ENCODE peak calls at places on chromosomes 1 and 21, in six cellular contexts. K, U, M, W, J and O are unnamed samples.

GRCh38 chr21:43665879-43666278 is 6.5 kb downstream of the RRP1B start:
- DNase-seq in K (no peak), U (no peak), M (no peak), W (no peak), J (peak; percentile 62), O (no peak)

GRCh38 chr1:174584071-174584470 is 136.3 kb downstream of the GPR52 start:
- DNase-seq in K (no peak), U (peak; percentile 47), M (no peak), W (no peak), J (no peak), O (no peak)

GRCh38 chr1:36358514-36359084 is 27.1 kb downstream of the STK40 start:
- DNase-seq in K (no peak), U (no peak), M (no peak), W (no peak), J (no peak), O (no peak)

GRCh38 chr1:6205849-6206845 is at the start of gene RNF207:
- DNase-seq in K (no peak), U (peak; percentile 79), M (peak; percentile 67), W (peak; percentile 76), J (no peak), O (peak; percentile 26)

GRCh38 chr1:23799570-23800395 is 771 bp downstream of the GALE start:
- DNase-seq in K (no peak), U (peak; percentile 90), M (peak; percentile 34), W (peak; percentile 94), J (no peak), O (peak; percentile 51)

GRCh38 chr1:156885904-156886355 is 7.6 kb upstream of the PEAR1 start:
- DNase-seq in K (no peak), U (no peak), M (no peak), W (no peak), J (peak; percentile 93), O (no peak)

GRCh38 chr1:221824025-221824424 is 82.1 kb upstream of the DUSP10 start:
- DNase-seq in K (no peak), U (peak; percentile 86), M (peak; percentile 80), W (no peak), J (no peak), O (no peak)

GRCh38 chr1:208086116-208086515 is 158.1 kb downstream of the PLXNA2 start:
- DNase-seq in K (no peak), U (peak; percentile 91), M (peak; percentile 56), W (no peak), J (peak; percentile 19), O (no peak)

GRCh38 chr1:205286335-205286950 is 35.1 kb downstream of the NUAK2 start:
- DNase-seq in K (no peak), U (peak; percentile 46), M (no peak), W (no peak), J (no peak), O (peak; percentile 73)

GRCh38 chr1:50633465-50633864 is 210.2 kb upstream of the DMRTA2 start:
- DNase-seq in K (no peak), U (no peak), M (no peak), W (no peak), J (peak; percentile 41), O (no peak)

GRCh38 chr1:77290576-77290975 is 8.8 kb downstream of the AK5 start:
- DNase-seq in K (no peak), U (no peak), M (no peak), W (no peak), J (no peak), O (no peak)

GRCh38 chr1:21702780-21703179 is 33.6 kb upstream of the RAP1GAP start:
- DNase-seq in K (no peak), U (no peak), M (peak; percentile 19), W (no peak), J (no peak), O (no peak)

GRCh38 chr1:150567717-150568561 is 11.5 kb downstream of the MCL1 start:
- DNase-seq in K (peak; percentile 95), U (peak; percentile 99), M (peak; percentile 97), W (peak; percentile 97), J (peak; percentile 92), O (no peak)

GRCh38 chr1:227190321-227190720 is 128.0 kb downstream of the CDC42BPA start:
- DNase-seq in K (no peak), U (no peak), M (peak; percentile 18), W (no peak), J (no peak), O (no peak)

GRCh38 chr1:219664310-219665029 is 51.6 kb upstream of the ZC3H11B start:
- DNase-seq in K (no peak), U (no peak), M (no peak), W (no peak), J (no peak), O (no peak)

GRCh38 chr21:35748683-35749314 is 311.5 kb downstream of the SETD4 start:
- DNase-seq in K (no peak), U (no peak), M (no peak), W (no peak), J (no peak), O (no peak)

GRCh38 chr1:89518116-89518780 is 6.4 kb upstream of the LRRC8B start:
- DNase-seq in K (no peak), U (no peak), M (no peak), W (no peak), J (no peak), O (no peak)

GRCh38 chr21:17343055-17343454 is 169.8 kb upstream of the CXADR start:
- DNase-seq in K (no peak), U (peak; percentile 39), M (peak; percentile 16), W (no peak), J (no peak), O (no peak)

GRCh38 chr1:243559575-243560172 is 290.4 kb downstream of the AKT3 start:
- DNase-seq in K (no peak), U (peak; percentile 60), M (no peak), W (no peak), J (no peak), O (no peak)

GRCh38 chr1:41868241-41868953 is 50.3 kb downstream of the HIVEP3 start:
- DNase-seq in K (no peak), U (peak; percentile 42), M (no peak), W (no peak), J (no peak), O (no peak)
- TF ChIP-seq CTCF in K (no peak), U (no peak), M (peak; percentile 15), W (no peak), J (peak; percentile 10), O (no peak)

GRCh38 chr1:12151465-12151864 is 15.3 kb upstream of the TNFRSF1B start:
- DNase-seq in K (no peak), U (no peak), M (no peak), W (no peak), J (no peak), O (no peak)

GRCh38 chr1:12149791-12150175 is 17.0 kb upstream of the TNFRSF1B start:
- DNase-seq in K (no peak), U (no peak), M (no peak), W (no peak), J (no peak), O (no peak)

GRCh38 chr1:12152106-12152891 is 14.5 kb upstream of the TNFRSF1B start:
- DNase-seq in K (no peak), U (no peak), M (no peak), W (no peak), J (no peak), O (no peak)

GRCh38 chr1:12148958-12149790 is 17.6 kb upstream of the TNFRSF1B start:
- DNase-seq in K (no peak), U (no peak), M (no peak), W (no peak), J (no peak), O (no peak)

GRCh38 chr1:12150456-12151200 is 16.2 kb upstream of the TNFRSF1B start:
- DNase-seq in K (no peak), U (no peak), M (no peak), W (no peak), J (no peak), O (peak; percentile 51)
- TF ChIP-seq CTCF in K (no peak), U (no peak), M (no peak), W (no peak), J (no peak), O (no peak)

GRCh38 chr21:27057997-27058396 is 91.1 kb upstream of the ADAMTS5 start:
- DNase-seq in K (no peak), U (peak; percentile 52), M (no peak), W (no peak), J (no peak), O (no peak)

GRCh38 chr21:27060190-27060589 is 93.3 kb upstream of the ADAMTS5 start:
- DNase-seq in K (no peak), U (peak; percentile 10), M (peak; percentile 88), W (no peak), J (no peak), O (no peak)

GRCh38 chr21:27061783-27062182 is 94.9 kb upstream of the ADAMTS5 start:
- DNase-seq in K (no peak), U (no peak), M (peak; percentile 36), W (no peak), J (no peak), O (no peak)

GRCh38 chr21:27062441-27062840 is 95.6 kb upstream of the ADAMTS5 start:
- DNase-seq in K (no peak), U (no peak), M (peak; percentile 87), W (no peak), J (no peak), O (no peak)

DNA sequence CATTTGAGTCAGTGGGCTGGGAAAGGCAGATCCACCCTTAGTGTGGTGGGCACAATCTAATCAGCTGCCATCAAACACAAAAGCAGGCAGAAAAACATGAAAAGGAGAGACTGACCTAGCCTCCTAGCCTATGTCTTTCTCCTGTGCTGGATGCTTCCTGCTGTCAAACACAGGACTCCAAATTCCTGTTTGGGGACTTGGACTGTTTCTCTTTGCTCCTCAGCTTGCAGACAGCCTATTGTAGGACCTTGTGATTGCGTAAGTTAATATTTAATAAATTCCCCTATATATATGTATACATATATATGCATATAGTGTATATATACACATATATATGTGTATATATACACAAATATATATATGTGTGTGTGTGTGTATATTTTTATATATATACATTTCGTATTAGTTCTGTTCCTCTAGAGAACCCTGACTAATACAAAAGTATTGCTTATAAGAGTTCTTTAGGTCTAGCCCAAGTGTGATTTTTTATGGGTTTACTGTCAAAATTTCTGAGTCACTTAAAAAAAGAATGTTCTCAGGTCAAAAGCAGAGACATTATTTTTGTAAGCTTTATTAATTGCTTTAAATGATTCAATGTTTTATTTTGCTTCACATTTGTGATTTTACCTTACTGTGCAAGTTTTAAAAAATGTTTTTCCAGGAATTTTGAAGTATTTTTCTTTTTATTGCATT is 91.9 kb upstream of the ADAMTS5 start:
- DNase-seq in K (no peak), U (no peak), M (peak; percentile 54), W (no peak), J (no peak), O (no peak)
- TF ChIP-seq CTCF in K (no peak), U (no peak), M (no peak), W (no peak), J (no peak), O (no peak)

DNA sequence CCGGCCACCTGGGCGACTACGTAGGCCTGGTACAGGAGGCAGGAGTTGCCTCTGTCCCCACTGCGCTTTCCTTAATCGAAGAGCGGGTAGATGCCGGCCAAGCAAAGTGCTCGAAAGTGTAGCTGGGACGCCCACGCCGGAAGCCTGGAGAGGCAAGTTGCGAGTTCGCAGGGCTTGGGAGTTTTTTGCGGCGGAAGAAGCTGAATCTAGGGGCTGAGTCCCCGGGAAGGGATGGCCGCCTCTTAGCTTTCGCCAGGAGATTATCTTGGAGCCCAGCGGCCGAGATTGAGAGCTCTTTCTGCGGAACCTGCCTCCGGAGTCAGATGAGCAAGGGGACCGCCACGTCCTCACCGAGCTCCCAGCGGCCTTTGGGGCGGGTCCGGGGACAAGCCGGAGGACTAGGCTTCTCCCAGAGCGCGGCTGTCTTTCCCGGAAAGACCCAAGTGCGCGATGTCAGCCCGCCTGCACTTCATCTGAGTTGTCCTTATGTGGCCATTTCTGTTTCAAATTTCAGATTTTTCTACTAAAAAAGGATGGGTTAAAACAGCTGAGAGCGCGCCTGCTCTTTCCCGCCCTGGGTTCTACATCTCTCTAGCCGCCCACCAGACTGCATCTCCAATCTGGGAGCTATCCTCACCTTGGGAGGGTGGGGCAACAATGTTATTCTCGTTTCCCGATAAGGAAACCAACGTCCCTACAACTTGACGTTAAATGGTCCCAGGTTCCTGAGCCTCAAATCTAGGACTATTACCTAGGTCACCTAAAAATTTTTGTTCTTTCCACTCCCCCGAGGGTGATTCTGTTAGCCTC is 12.4 kb upstream of the TBX15 start:
- DNase-seq in K (no peak), U (no peak), M (no peak), W (no peak), J (no peak), O (no peak)
- TF ChIP-seq CTCF in K (no peak), U (no peak), M (no peak), W (no peak), J (no peak), O (no peak)